ENCODE peak calls at places on chromosome 9, in eight cellular contexts. D is AG10803, C is heart left ventricle, O is A549, T is tibial nerve, E is GM12878, N is AG04450, V is bronchial epithelial cell. F is an unnamed sample.

GRCh38 chr9:29078063-29078660 is 1504.9 kb upstream of the C9orf72 start:
- DNase-seq in D (no peak), C (no peak), O (peak), T (no peak), E (no peak), N (no peak), V (peak), F (no peak)

GRCh38 chr9:116656535-116656934 is 30.6 kb upstream of the TRIM32 start:
- DNase-seq in D (peak), C (no peak), O (no peak), T (no peak), E (no peak), N (no peak), V (no peak), F (no peak)

GRCh38 chr9:102355982-102356381 is 617.5 kb upstream of the GRIN3A start:
- DNase-seq in D (no peak), C (no peak), O (no peak), T (no peak), E (no peak), N (no peak), V (no peak), F (no peak)

GRCh38 chr9:111691686-111692329 is 30.4 kb downstream of the GNG10 start:
- DNase-seq in D (peak), C (no peak), O (peak), T (no peak), E (no peak), N (peak), V (peak), F (no peak)

GRCh38 chr9:21580636-21581353 is 98.7 kb upstream of the IFNE start:
- DNase-seq in D (no peak), C (no peak), O (no peak), T (no peak), E (no peak), N (no peak), V (peak), F (no peak)

GRCh38 chr9:86168256-86168655 is 68.9 kb upstream of the GOLM1 start:
- DNase-seq in D (no peak), C (no peak), O (no peak), T (no peak), E (no peak), N (no peak), V (no peak), F (no peak)

GRCh38 chr9:97474373-97474925 is 27.0 kb upstream of the TMOD1 start:
- DNase-seq in D (no peak), C (no peak), O (no peak), T (no peak), E (no peak), N (no peak), V (no peak), F (no peak)

GRCh38 chr9:94867842-94868312 is 141.4 kb downstream of the AOPEP start:
- DNase-seq in D (peak), C (no peak), O (peak), T (no peak), E (no peak), N (peak), V (peak), F (no peak)

GRCh38 chr9:96581823-96582598 is 37.6 kb downstream of the CDC14B start:
- DNase-seq in D (no peak), C (no peak), O (no peak), T (no peak), E (no peak), N (no peak), V (peak), F (no peak)

GRCh38 chr9:19918630-19919029 is 129.8 kb upstream of the SLC24A2 start:
- DNase-seq in D (no peak), C (no peak), O (no peak), T (no peak), E (no peak), N (no peak), V (no peak), F (no peak)

GRCh38 chr9:94990897-94991561 is 264.5 kb downstream of the AOPEP start:
- DNase-seq in D (no peak), C (no peak), O (no peak), T (no peak), E (no peak), N (no peak), V (no peak), F (no peak)

GRCh38 chr9:126248680-126249079 is 77.9 kb upstream of the MVB12B start:
- DNase-seq in D (peak), C (no peak), O (no peak), T (no peak), E (no peak), N (peak), V (peak), F (no peak)

GRCh38 chr9:96524045-96524444 is 74.1 kb downstream of the HABP4 start:
- DNase-seq in D (peak), C (no peak), O (no peak), T (no peak), E (no peak), N (no peak), V (no peak), F (no peak)

GRCh38 chr9:136059851-136060670 is 35.0 kb downstream of the NACC2 start:
- DNase-seq in D (peak), C (no peak), O (no peak), T (no peak), E (no peak), N (peak), V (no peak), F (no peak)

GRCh38 chr9:77897292-77897691 is 134.3 kb downstream of the GNAQ start:
- DNase-seq in D (no peak), C (no peak), O (no peak), T (no peak), E (no peak), N (no peak), V (no peak), F (no peak)

GRCh38 chr9:75087279-75087823 is 604 bp downstream of the NMRK1 start:
- DNase-seq in D (peak), C (no peak), O (peak), T (no peak), E (peak), N (no peak), V (peak), F (no peak)

GRCh38 chr9:128909859-128910258 is 10.9 kb upstream of the PHYHD1 start:
- DNase-seq in D (no peak), C (no peak), O (no peak), T (no peak), E (no peak), N (no peak), V (no peak), F (no peak)

GRCh38 chr9:97710356-97711222 is 13.4 kb upstream of the XPA start:
- DNase-seq in D (peak), C (peak), O (peak), T (peak), E (no peak), N (no peak), V (peak), F (peak)

GRCh38 chr9:1604942-1605560 is 410.1 kb upstream of the SMARCA2 start:
- DNase-seq in D (peak), C (no peak), O (no peak), T (peak), E (peak), N (no peak), V (peak), F (peak)

GRCh38 chr9:715310-715709 is 126.2 kb upstream of the DMRT1 start:
- DNase-seq in D (peak), C (no peak), O (no peak), T (peak), E (no peak), N (no peak), V (no peak), F (no peak)

GRCh38 chr9:15837079-15837679 is 284.3 kb downstream of the CCDC171 start:
- DNase-seq in D (peak), C (no peak), O (peak), T (peak), E (peak), N (peak), V (peak), F (peak)

GRCh38 chr9:78029601-78030552 is 1.7 kb downstream of the GNAQ start:
- DNase-seq in D (peak), C (no peak), O (peak), T (no peak), E (no peak), N (no peak), V (peak), F (no peak)

GRCh38 chr9:108720191-108720642 is 135.6 kb downstream of the ACTL7B start:
- DNase-seq in D (no peak), C (no peak), O (no peak), T (no peak), E (no peak), N (no peak), V (no peak), F (no peak)

GRCh38 chr9:23814243-23814642 is 11.8 kb downstream of the ELAVL2 start:
- DNase-seq in D (no peak), C (no peak), O (no peak), T (no peak), E (no peak), N (no peak), V (no peak), F (no peak)

GRCh38 chr9:117545846-117546245 is 131.0 kb upstream of the ASTN2 start:
- DNase-seq in D (no peak), C (no peak), O (no peak), T (no peak), E (no peak), N (no peak), V (peak), F (no peak)

GRCh38 chr9:92308893-92309292 is 15.4 kb upstream of the IARS1 start:
- DNase-seq in D (no peak), C (no peak), O (no peak), T (no peak), E (no peak), N (no peak), V (no peak), F (no peak)

GRCh38 chr9:91106415-91106814 is 255.3 kb downstream of the AUH start:
- DNase-seq in D (no peak), C (no peak), O (no peak), T (no peak), E (no peak), N (no peak), V (no peak), F (no peak)

GRCh38 chr9:109323771-109324170 is 2.9 kb upstream of the EPB41L4B start:
- DNase-seq in D (no peak), C (no peak), O (no peak), T (no peak), E (no peak), N (no peak), V (peak), F (no peak)

GRCh38 chr9:14428781-14429230 is 114.9 kb upstream of the NFIB start:
- DNase-seq in D (peak), C (peak), O (peak), T (peak), E (no peak), N (peak), V (peak), F (no peak)

GRCh38 chr9:82168585-82168984 is 180.0 kb downstream of the SPATA31D1 start:
- DNase-seq in D (peak), C (no peak), O (no peak), T (no peak), E (no peak), N (no peak), V (peak), F (no peak)

GRCh38 chr9:127204771-127205470 is 59.7 kb upstream of the GARNL3 start:
- DNase-seq in D (peak), C (no peak), O (peak), T (no peak), E (no peak), N (no peak), V (peak), F (no peak)

GRCh38 chr9:38417003-38417965 is 7.0 kb downstream of the IGFBPL1 start:
- DNase-seq in D (no peak), C (no peak), O (peak), T (no peak), E (no peak), N (no peak), V (peak), F (no peak)

GRCh38 chr9:96172797-96173196 is 129.2 kb downstream of the HSD17B3 start:
- DNase-seq in D (no peak), C (no peak), O (no peak), T (no peak), E (no peak), N (no peak), V (peak), F (no peak)

GRCh38 chr9:21777701-21778100 is 24.7 kb upstream of the MTAP start:
- DNase-seq in D (peak), C (no peak), O (no peak), T (no peak), E (no peak), N (peak), V (peak), F (no peak)

GRCh38 chr9:98184326-98184725 is 8.1 kb downstream of the CORO2A start:
- DNase-seq in D (no peak), C (no peak), O (no peak), T (no peak), E (no peak), N (no peak), V (no peak), F (no peak)

GRCh38 chr9:14215614-14216013 is 98.3 kb downstream of the NFIB start:
- DNase-seq in D (no peak), C (no peak), O (no peak), T (no peak), E (no peak), N (no peak), V (peak), F (no peak)

DNA sequence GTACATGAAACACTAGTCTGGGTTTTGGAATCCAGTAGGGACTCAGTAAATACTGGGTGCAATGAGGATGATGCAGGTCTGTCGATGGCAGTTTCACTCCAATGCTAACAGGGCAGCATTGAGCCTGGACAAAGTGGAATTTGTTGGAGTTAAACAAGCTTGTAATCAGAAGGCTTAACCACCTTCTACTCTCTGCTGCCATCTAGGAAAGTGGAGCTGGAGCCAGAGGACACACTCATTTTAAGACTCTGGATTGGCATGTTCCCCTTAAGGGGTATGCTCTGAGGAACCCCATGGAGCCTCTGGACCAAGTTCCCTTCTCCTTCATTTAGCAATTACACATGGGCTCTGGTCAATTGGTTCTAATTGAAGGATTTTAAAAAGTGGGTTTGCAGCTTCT is 331.0 kb upstream of the ADAMTSL1 start:
- DNase-seq in D (no peak), C (no peak), O (no peak), T (no peak), E (no peak), N (no peak), V (peak), F (no peak)
- TF ChIP-seq CTCF in D (peak), C (peak), O (no peak), T (no peak), E (no peak), N (peak), V (peak), F (peak)

GRCh38 chr9:37327553-37327952 is 94.9 kb upstream of the GRHPR start:
- DNase-seq in D (no peak), C (no peak), O (no peak), T (no peak), E (no peak), N (no peak), V (no peak), F (no peak)

GRCh38 chr9:37325778-37326177 is 96.7 kb upstream of the GRHPR start:
- DNase-seq in D (peak), C (no peak), O (no peak), T (no peak), E (no peak), N (no peak), V (peak), F (no peak)

GRCh38 chr9:37328561-37329227 is 93.8 kb upstream of the GRHPR start:
- DNase-seq in D (no peak), C (no peak), O (no peak), T (no peak), E (no peak), N (no peak), V (no peak), F (no peak)

GRCh38 chr9:37324261-37324683 is 98.2 kb upstream of the GRHPR start:
- DNase-seq in D (no peak), C (no peak), O (no peak), T (no peak), E (peak), N (no peak), V (no peak), F (no peak)

DNA sequence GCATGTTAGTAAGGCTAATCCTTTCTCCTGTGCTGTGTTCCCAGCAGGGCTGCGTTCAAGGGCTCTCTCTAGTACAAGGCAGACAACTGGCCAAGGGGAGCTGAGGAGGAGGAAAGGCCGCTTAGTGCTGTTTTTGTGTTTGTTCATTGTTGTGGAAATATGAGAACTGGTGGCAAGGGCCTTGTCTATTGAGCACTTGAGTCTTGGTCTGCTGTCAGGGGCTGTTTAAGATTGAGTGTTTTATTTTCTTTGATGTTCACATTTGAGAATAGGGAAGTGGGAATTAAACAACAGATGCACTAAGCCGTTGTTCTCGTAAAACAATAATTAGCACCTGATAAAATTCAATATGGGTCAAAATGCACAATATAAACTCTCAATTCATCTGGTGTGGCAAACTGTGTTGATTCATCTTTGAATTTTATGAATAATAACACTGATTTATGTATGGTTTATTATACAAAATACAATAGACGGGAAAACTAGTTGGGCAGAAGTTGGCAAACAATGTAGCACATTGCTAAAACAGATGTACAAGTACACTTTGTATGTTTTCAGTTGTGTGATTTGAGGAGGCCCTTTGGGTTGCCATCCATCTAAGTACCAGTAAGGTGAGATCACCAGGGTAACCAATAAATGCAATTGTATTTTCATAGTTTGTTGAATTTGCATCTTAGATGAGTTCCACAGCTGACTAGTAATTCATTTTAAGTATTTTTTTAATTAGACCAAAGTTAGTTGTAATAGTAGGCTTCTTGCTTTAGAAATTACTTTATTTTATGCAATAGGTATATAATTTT is 97.6 kb upstream of the GRHPR start:
- DNase-seq in D (no peak), C (no peak), O (no peak), T (no peak), E (no peak), N (no peak), V (no peak), F (no peak)
- H3K4me3 ChIP-seq in D (no peak), C (no peak), O (no peak), T (no peak), E (peak), N (no peak), V (no peak), F (peak)

GRCh38 chr9:133962341-133962740 is 29.8 kb downstream of the VAV2 start:
- DNase-seq in D (no peak), C (no peak), O (no peak), T (no peak), E (no peak), N (no peak), V (no peak), F (no peak)

GRCh38 chr9:133959171-133959570 is 33.0 kb downstream of the VAV2 start:
- DNase-seq in D (no peak), C (no peak), O (no peak), T (no peak), E (no peak), N (no peak), V (no peak), F (no peak)

GRCh38 chr9:133961226-133962165 is 30.6 kb downstream of the VAV2 start:
- DNase-seq in D (no peak), C (no peak), O (no peak), T (no peak), E (no peak), N (no peak), V (no peak), F (no peak)

GRCh38 chr9:133959966-133960567 is 32.1 kb downstream of the VAV2 start:
- DNase-seq in D (no peak), C (no peak), O (no peak), T (no peak), E (no peak), N (no peak), V (no peak), F (no peak)

GRCh38 chr9:133960568-133961129 is 31.5 kb downstream of the VAV2 start:
- DNase-seq in D (peak), C (no peak), O (no peak), T (no peak), E (no peak), N (no peak), V (peak), F (no peak)
- TF ChIP-seq CTCF in D (no peak), C (no peak), O (no peak), T (no peak), E (no peak), N (no peak), V (peak), F (no peak)

DNA sequence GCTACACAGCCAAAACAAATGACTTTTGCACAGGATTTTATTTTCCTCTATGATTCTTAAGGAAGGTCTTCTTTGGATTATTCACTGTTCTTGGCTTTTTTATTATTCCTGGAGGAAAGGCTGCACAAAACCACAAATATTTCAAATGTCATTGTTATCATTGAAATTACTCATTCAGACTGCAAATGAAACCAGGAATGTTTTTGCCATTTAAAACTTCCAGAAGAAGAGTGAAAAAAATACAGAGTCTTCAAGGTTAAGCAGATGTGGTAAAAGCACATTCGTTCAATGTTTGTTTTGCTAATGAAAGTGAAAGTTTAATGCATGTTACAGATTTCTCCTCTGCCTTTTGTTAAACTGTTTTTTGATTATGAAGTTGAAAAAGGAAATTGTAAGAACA is 238.2 kb downstream of the TLE4 start:
- DNase-seq in D (peak), C (no peak), O (peak), T (no peak), E (no peak), N (peak), V (peak), F (no peak)
- H3K4me3 ChIP-seq in D (no peak), C (no peak), O (no peak), T (no peak), E (no peak), N (no peak), V (no peak), F (no peak)

GRCh38 chr9:113590991-113591898 is 127.7 kb downstream of the RGS3 start:
- DNase-seq in D (peak), C (peak), O (peak), T (peak), E (no peak), N (no peak), V (peak), F (no peak)

GRCh38 chr9:113590389-113590788 is 126.9 kb downstream of the RGS3 start:
- DNase-seq in D (no peak), C (no peak), O (no peak), T (no peak), E (no peak), N (no peak), V (no peak), F (no peak)

GRCh38 chr9:113588936-113589335 is 125.4 kb downstream of the RGS3 start:
- DNase-seq in D (no peak), C (no peak), O (no peak), T (no peak), E (no peak), N (no peak), V (no peak), F (no peak)

GRCh38 chr9:113589407-113589806 is 125.9 kb downstream of the RGS3 start:
- DNase-seq in D (no peak), C (peak), O (no peak), T (no peak), E (no peak), N (no peak), V (no peak), F (no peak)

GRCh38 chr9:113589890-113590289 is 126.4 kb downstream of the RGS3 start:
- DNase-seq in D (peak), C (no peak), O (no peak), T (no peak), E (no peak), N (no peak), V (peak), F (no peak)
- TF ChIP-seq CTCF in D (peak), C (peak), O (peak), T (peak), E (peak), N (peak), V (peak), F (peak)

GRCh38 chr9:130845254-130845653 is 10.2 kb downstream of the ABL1 start:
- DNase-seq in D (no peak), C (no peak), O (no peak), T (no peak), E (no peak), N (no peak), V (no peak), F (no peak)
- H3K4me3 ChIP-seq in D (no peak), C (peak), O (peak), T (no peak), E (no peak), N (peak), V (no peak), F (no peak)

F was measured in GM12864.